ENCODE peak calls at places on chromosomes 12 and 14, in eight cellular contexts. M, P, E, K, V, J, A and T are unnamed samples.

GRCh38 chr12:49647827-49648721 is 24.7 kb downstream of the PRPF40B start:
- DNase-seq in E (no peak), K (no peak), P (no peak), A (no peak), J (no peak), V (no peak), M (no peak), T (no peak)

GRCh38 chr12:68762691-68763090 is 16.7 kb downstream of the SLC35E3 start:
- DNase-seq in M (no peak), K (no peak), V (no peak), E (no peak), J (no peak), A (no peak), P (no peak), T (no peak)

GRCh38 chr14:76201162-76201561 is 49.4 kb downstream of the GPATCH2L start:
- DNase-seq in A (no peak), J (no peak), M (no peak), V (no peak), K (no peak), P (peak), E (no peak), T (no peak)

GRCh38 chr12:1603621-1604020 is 9.2 kb upstream of the FBXL14 start:
- DNase-seq in J (no peak), E (no peak), V (no peak), A (no peak), K (no peak), P (peak), M (no peak), T (no peak)

GRCh38 chr14:105075364-105076295 is 10.4 kb upstream of the GPR132 start:
- DNase-seq in K (no peak), E (peak), P (peak), V (no peak), A (peak), M (no peak), J (no peak), T (peak)

GRCh38 chr12:47802312-47802711 is 17.4 kb downstream of the HDAC7 start:
- DNase-seq in J (no peak), E (no peak), M (no peak), K (no peak), P (peak), V (no peak), A (no peak), T (no peak)

GRCh38 chr14:106010783-106011182 is 484.4 kb downstream of the TMEM121 start:
- DNase-seq in E (no peak), V (no peak), A (no peak), P (no peak), M (no peak), J (no peak), K (no peak), T (peak)

GRCh38 chr14:93982684-93983007 is 6.3 kb upstream of the ASB2 start:
- DNase-seq in A (no peak), E (no peak), J (no peak), M (no peak), K (no peak), V (no peak), P (no peak), T (no peak)

GRCh38 chr14:101065696-101066694 is 162.5 kb upstream of the RTL1 start:
- DNase-seq in K (no peak), P (no peak), A (no peak), J (no peak), V (no peak), M (no peak), E (peak), T (no peak)

GRCh38 chr12:124448241-124448954 is 119.0 kb downstream of the NCOR2 start:
- DNase-seq in M (no peak), J (no peak), P (no peak), V (no peak), K (no peak), E (peak), A (no peak), T (no peak)

GRCh38 chr12:132006056-132006680 is 56.4 kb downstream of the EP400 start:
- DNase-seq in A (no peak), P (no peak), K (no peak), J (no peak), E (no peak), V (no peak), M (no peak), T (no peak)

GRCh38 chr12:121678721-121679300 is 9.4 kb upstream of the MORN3 start:
- DNase-seq in V (no peak), E (no peak), A (no peak), J (no peak), M (no peak), K (no peak), P (no peak), T (no peak)

GRCh38 chr14:104820669-104821228 is 19.8 kb downstream of the ZBTB42 start:
- DNase-seq in E (peak), M (no peak), J (peak), K (no peak), A (peak), V (no peak), P (peak), T (peak)

GRCh38 chr14:103118663-103119404 is 4.4 kb upstream of the TNFAIP2 start:
- DNase-seq in K (no peak), A (peak), P (no peak), V (no peak), J (peak), M (no peak), E (peak), T (no peak)

GRCh38 chr12:113120670-113121370 is 14.7 kb downstream of the RASAL1 start:
- DNase-seq in M (no peak), V (no peak), J (no peak), K (no peak), P (no peak), E (peak), A (no peak), T (no peak)